ENCODE peak calls at places on chromosomes 12 and 14, in five cellular contexts. One of them, this sample, is unnamed. For H3K4me1, the result is how much of the 10 kb centered on the place peaks cover.

GRCh38 chr14:50069325-50069724 is 47.0 kb downstream of the VCPKMT start:
- DNase-seq in neuronal stem cell: no peak
- DNase-seq in trophoblast cell: no peak
- DNase-seq in H9: no peak
- DNase-seq in H1: no peak
- DNase-seq in this sample: no peak

GRCh38 chr12:89838846-89839245 is 130.2 kb upstream of the ATP2B1 start:
- DNase-seq in trophoblast cell: no peak
- DNase-seq in H1: no peak
- DNase-seq in H9: no peak
- DNase-seq in neuronal stem cell: no peak
- DNase-seq in this sample: no peak

GRCh38 chr14:65269732-65270131 is 142.8 kb upstream of the FUT8 start:
- DNase-seq in H1: no peak
- DNase-seq in neuronal stem cell: no peak
- DNase-seq in trophoblast cell: no peak
- DNase-seq in H9: no peak
- DNase-seq in this sample: no peak

GRCh38 chr14:95504135-95505029 is 12.1 kb downstream of the SYNE3 start:
- DNase-seq in H1: no peak
- DNase-seq in H9: no peak
- DNase-seq in trophoblast cell: no peak
- DNase-seq in neuronal stem cell: no peak
- DNase-seq in this sample: no peak

GRCh38 chr12:117119592-117120198 is 20.5 kb upstream of the TESC start:
- DNase-seq in neuronal stem cell: peak
- DNase-seq in H1: peak
- DNase-seq in trophoblast cell: peak
- DNase-seq in H9: peak
- DNase-seq in this sample: peak

GRCh38 chr12:100860611-100861010 is 66.0 kb downstream of the ANO4 start:
- DNase-seq in neuronal stem cell: no peak
- DNase-seq in H1: no peak
- DNase-seq in trophoblast cell: peak
- DNase-seq in H9: no peak
- DNase-seq in this sample: no peak

GRCh38 chr14:22801716-22802115 is 13.5 kb downstream of the SLC7A7 start:
- DNase-seq in H9: no peak
- DNase-seq in neuronal stem cell: no peak
- DNase-seq in H1: no peak
- DNase-seq in trophoblast cell: peak
- DNase-seq in this sample: no peak

GRCh38 chr14:95507701-95508103 is 8.7 kb downstream of the SYNE3 start:
- DNase-seq in neuronal stem cell: no peak
- DNase-seq in H1: no peak
- DNase-seq in H9: no peak
- DNase-seq in trophoblast cell: peak
- DNase-seq in this sample: peak

GRCh38 chr14:81400852-81401251 is 728 bp upstream of the STON2 start:
- DNase-seq in H1: no peak
- DNase-seq in trophoblast cell: peak
- DNase-seq in neuronal stem cell: no peak
- DNase-seq in H9: no peak
- DNase-seq in this sample: peak

GRCh38 chr12:6306599-6307220 is 3.8 kb upstream of the PLEKHG6 start:
- DNase-seq in neuronal stem cell: no peak
- DNase-seq in trophoblast cell: peak
- DNase-seq in H9: no peak
- DNase-seq in H1: no peak
- DNase-seq in this sample: no peak
- H2AK5ac ChIP-seq in neuronal stem cell: no peak
- H2AK5ac ChIP-seq in trophoblast cell: no peak
- H2AK5ac ChIP-seq in H9: no peak
- H2AK5ac ChIP-seq in H1: no peak
- H2AK5ac ChIP-seq in this sample: no peak

GRCh38 chr12:11728154-11728755 is 78.8 kb downstream of the ETV6 start:
- DNase-seq in trophoblast cell: no peak
- DNase-seq in neuronal stem cell: no peak
- DNase-seq in H1: no peak
- DNase-seq in H9: no peak
- DNase-seq in this sample: no peak
- H3K4me1 ChIP-seq in trophoblast cell: under half
- H3K4me1 ChIP-seq in neuronal stem cell: under half
- H3K4me1 ChIP-seq in H1: under half
- H3K4me1 ChIP-seq in H9: under half
- H3K4me1 ChIP-seq in this sample: under half

DNA sequence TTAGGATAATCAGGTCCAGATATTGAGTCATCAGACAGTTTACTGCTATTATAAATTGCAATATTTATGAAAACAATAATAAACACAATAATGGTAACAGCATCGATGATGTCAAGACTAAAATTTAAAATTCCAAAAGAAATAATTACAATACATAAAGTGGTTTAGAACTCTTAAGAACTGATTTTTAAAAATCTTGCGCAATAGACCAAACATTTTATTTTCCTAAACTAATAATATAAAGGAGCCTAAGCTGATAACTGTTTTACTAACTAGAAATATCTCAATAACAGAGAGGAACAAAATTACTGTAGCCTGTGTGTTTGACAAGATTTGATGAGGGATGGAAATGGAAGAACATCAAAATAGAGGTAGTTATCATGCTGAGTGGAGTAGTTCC is 93.9 kb upstream of the TRHDE start:
- DNase-seq in neuronal stem cell: no peak
- DNase-seq in H1: no peak
- DNase-seq in H9: no peak
- DNase-seq in trophoblast cell: no peak
- DNase-seq in this sample: no peak
- H2BK12ac ChIP-seq in neuronal stem cell: no peak
- H2BK12ac ChIP-seq in H1: no peak
- H2BK12ac ChIP-seq in H9: no peak
- H2BK12ac ChIP-seq in trophoblast cell: no peak
- H2BK12ac ChIP-seq in this sample: no peak

GRCh38 chr12:53532524-53533445 is 25.5 kb upstream of the NPFF start:
- DNase-seq in H1: no peak
- DNase-seq in trophoblast cell: no peak
- DNase-seq in H9: no peak
- DNase-seq in neuronal stem cell: no peak
- DNase-seq in this sample: no peak
- H2AK5ac ChIP-seq in H1: no peak
- H2AK5ac ChIP-seq in trophoblast cell: no peak
- H2AK5ac ChIP-seq in H9: no peak
- H2AK5ac ChIP-seq in neuronal stem cell: no peak
- H2AK5ac ChIP-seq in this sample: no peak

GRCh38 chr12:27463826-27464554 is 17.5 kb downstream of the SMCO2 start:
- DNase-seq in trophoblast cell: no peak
- DNase-seq in H9: no peak
- DNase-seq in neuronal stem cell: no peak
- DNase-seq in H1: no peak
- DNase-seq in this sample: peak

GRCh38 chr12:27469161-27469560 is 22.6 kb downstream of the SMCO2 start:
- DNase-seq in trophoblast cell: no peak
- DNase-seq in H1: no peak
- DNase-seq in neuronal stem cell: no peak
- DNase-seq in H9: no peak
- DNase-seq in this sample: no peak

GRCh38 chr12:27467641-27468040 is 21.1 kb downstream of the SMCO2 start:
- DNase-seq in neuronal stem cell: no peak
- DNase-seq in H9: no peak
- DNase-seq in trophoblast cell: no peak
- DNase-seq in H1: no peak
- DNase-seq in this sample: no peak

GRCh38 chr12:27472604-27473003 is 26.1 kb downstream of the SMCO2 start:
- DNase-seq in trophoblast cell: no peak
- DNase-seq in neuronal stem cell: no peak
- DNase-seq in H1: no peak
- DNase-seq in H9: no peak
- DNase-seq in this sample: no peak

DNA sequence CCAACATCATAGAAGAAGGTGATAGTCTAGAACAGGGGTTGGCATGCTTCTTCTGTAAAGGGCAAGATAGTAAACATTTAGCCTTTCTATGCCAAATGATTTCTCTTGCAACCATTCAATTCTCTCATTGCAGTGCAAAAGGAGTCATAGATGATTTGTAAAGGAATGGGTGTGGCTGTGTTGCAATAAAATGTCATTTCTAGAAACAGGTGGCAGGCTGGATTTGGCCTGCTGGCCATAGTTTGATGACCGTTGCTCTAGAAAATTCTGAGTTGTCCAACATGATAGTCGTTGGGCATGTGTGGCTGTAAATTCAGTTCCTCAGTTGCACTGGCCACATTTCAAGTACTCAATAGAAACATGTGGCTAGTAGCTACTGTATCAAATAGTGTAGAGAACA is 21.7 kb downstream of the SMCO2 start:
- DNase-seq in H9: no peak
- DNase-seq in H1: no peak
- DNase-seq in trophoblast cell: no peak
- DNase-seq in neuronal stem cell: no peak
- DNase-seq in this sample: no peak
- H3K4me1 ChIP-seq in H9: under half
- H3K4me1 ChIP-seq in H1: under half
- H3K4me1 ChIP-seq in trophoblast cell: under half
- H3K4me1 ChIP-seq in neuronal stem cell: under half
- H3K4me1 ChIP-seq in this sample: under half

GRCh38 chr12:114343585-114343984 is 62.4 kb downstream of the TBX5 start:
- DNase-seq in H1: no peak
- DNase-seq in trophoblast cell: no peak
- DNase-seq in H9: no peak
- DNase-seq in neuronal stem cell: no peak
- DNase-seq in this sample: no peak
- H2BK12ac ChIP-seq in H1: no peak
- H2BK12ac ChIP-seq in trophoblast cell: no peak
- H2BK12ac ChIP-seq in H9: no peak
- H2BK12ac ChIP-seq in neuronal stem cell: no peak
- H2BK12ac ChIP-seq in this sample: no peak

This sample was measured in mesenchymal stem cell.